ENCODE peak calls at places on chromosome 1, in five cellular contexts. One of them, this sample, is unnamed.
A peak's percentile ranks its signal among the peaks of the same experiment; 100 is the strongest.

GRCh38 chr1:22747735-22748073 is 37.1 kb downstream of the EPHB2 start:
- DNase-seq in stromal cell of bone marrow: no peak
- DNase-seq in fibroblast of pulmonary artery: no peak
- DNase-seq in natural killer cell treated with Interleukin-12 subunit alpha and Interleukin-12 subunit beta and Interleukin-15 and Interleukin-18, amount 100 ng/mL, for 72 hours: no peak
- DNase-seq in activated T-cell treated with anti-CD3 and anti-CD28 coated beads for 1 hour: no peak
- DNase-seq in this sample: no peak

GRCh38 chr1:61358770-61359455 is 276.6 kb downstream of the NFIA start:
- DNase-seq in stromal cell of bone marrow: no peak
- DNase-seq in fibroblast of pulmonary artery: peak; percentile 65
- DNase-seq in natural killer cell treated with Interleukin-12 subunit alpha and Interleukin-12 subunit beta and Interleukin-15 and Interleukin-18, amount 100 ng/mL, for 72 hours: no peak
- DNase-seq in activated T-cell treated with anti-CD3 and anti-CD28 coated beads for 1 hour: no peak
- DNase-seq in this sample: no peak

GRCh38 chr1:20278692-20279130 is 12.0 kb upstream of the VWA5B1 start:
- DNase-seq in stromal cell of bone marrow: no peak
- DNase-seq in fibroblast of pulmonary artery: no peak
- DNase-seq in natural killer cell treated with Interleukin-12 subunit alpha and Interleukin-12 subunit beta and Interleukin-15 and Interleukin-18, amount 100 ng/mL, for 72 hours: no peak
- DNase-seq in activated T-cell treated with anti-CD3 and anti-CD28 coated beads for 1 hour: no peak
- DNase-seq in this sample: no peak

GRCh38 chr1:41540886-41541591 is 56.6 kb upstream of the EDN2 start:
- DNase-seq in stromal cell of bone marrow: no peak
- DNase-seq in fibroblast of pulmonary artery: peak; percentile 19
- DNase-seq in natural killer cell treated with Interleukin-12 subunit alpha and Interleukin-12 subunit beta and Interleukin-15 and Interleukin-18, amount 100 ng/mL, for 72 hours: no peak
- DNase-seq in activated T-cell treated with anti-CD3 and anti-CD28 coated beads for 1 hour: no peak
- DNase-seq in this sample: no peak

GRCh38 chr1:226186124-226187018 is at the start of gene ACBD3:
- DNase-seq in stromal cell of bone marrow: peak; percentile 73
- DNase-seq in fibroblast of pulmonary artery: peak; percentile 83
- DNase-seq in natural killer cell treated with Interleukin-12 subunit alpha and Interleukin-12 subunit beta and Interleukin-15 and Interleukin-18, amount 100 ng/mL, for 72 hours: peak; percentile 89
- DNase-seq in activated T-cell treated with anti-CD3 and anti-CD28 coated beads for 1 hour: peak; percentile 69
- DNase-seq in this sample: peak; percentile 81

GRCh38 chr1:61142726-61143500 is 60.6 kb downstream of the NFIA start:
- DNase-seq in stromal cell of bone marrow: no peak
- DNase-seq in fibroblast of pulmonary artery: no peak
- DNase-seq in natural killer cell treated with Interleukin-12 subunit alpha and Interleukin-12 subunit beta and Interleukin-15 and Interleukin-18, amount 100 ng/mL, for 72 hours: no peak
- DNase-seq in activated T-cell treated with anti-CD3 and anti-CD28 coated beads for 1 hour: no peak
- DNase-seq in this sample: no peak

GRCh38 chr1:180175291-180175690 is 20.6 kb downstream of the QSOX1 start:
- DNase-seq in stromal cell of bone marrow: no peak
- DNase-seq in fibroblast of pulmonary artery: no peak
- DNase-seq in natural killer cell treated with Interleukin-12 subunit alpha and Interleukin-12 subunit beta and Interleukin-15 and Interleukin-18, amount 100 ng/mL, for 72 hours: no peak
- DNase-seq in activated T-cell treated with anti-CD3 and anti-CD28 coated beads for 1 hour: no peak
- DNase-seq in this sample: no peak

GRCh38 chr1:202710070-202711025 is at the start of gene SYT2:
- DNase-seq in stromal cell of bone marrow: no peak
- DNase-seq in fibroblast of pulmonary artery: peak; percentile 18
- DNase-seq in natural killer cell treated with Interleukin-12 subunit alpha and Interleukin-12 subunit beta and Interleukin-15 and Interleukin-18, amount 100 ng/mL, for 72 hours: no peak
- DNase-seq in activated T-cell treated with anti-CD3 and anti-CD28 coated beads for 1 hour: no peak
- DNase-seq in this sample: peak; percentile 57

This sample was measured in endothelial cell.